ENCODE peak calls at places on chromosome 3, in seven cellular contexts. H, N, O, F, R, V and U are unnamed samples.

GRCh38 chr3:55974421-55974820 is 487.3 kb upstream of the WNT5A start:
- DNase-seq in F (no peak), R (no peak), O (no peak), N (no peak), H (no peak), V (no peak), U (no peak)

GRCh38 chr3:195548046-195548445 is 4.9 kb upstream of the PPP1R2 start:
- DNase-seq in R (no peak), N (no peak), F (no peak), V (no peak), O (no peak), H (no peak), U (no peak)

GRCh38 chr3:168165390-168166269 is 69.9 kb upstream of the GOLIM4 start:
- DNase-seq in O (no peak), R (peak; percentile 31), H (peak; percentile 47), N (peak; percentile 68), F (peak; percentile 50), V (peak; percentile 46), U (no peak)

GRCh38 chr3:48716508-48716981 is 476 bp downstream of the IP6K2 start:
- DNase-seq in N (peak; percentile 35), V (no peak), R (no peak), F (no peak), H (no peak), O (peak; percentile 38), U (no peak)

GRCh38 chr3:143306419-143306818 is 186.8 kb downstream of the CHST2 start:
- DNase-seq in O (no peak), F (no peak), H (no peak), R (no peak), N (peak; percentile 69), V (no peak), U (no peak)

GRCh38 chr3:101725192-101725889 is 927 bp downstream of the CEP97 start:
- DNase-seq in N (peak; percentile 35), F (peak; percentile 51), H (no peak), O (peak; percentile 35), V (no peak), R (no peak), U (no peak)

GRCh38 chr3:140756240-140757016 is 78.6 kb downstream of the TRIM42 start:
- DNase-seq in O (no peak), F (no peak), H (peak; percentile 49), V (no peak), R (no peak), N (no peak), U (no peak)

GRCh38 chr3:136772709-136773108 is 20.5 kb upstream of the STAG1 start:
- DNase-seq in H (no peak), O (no peak), N (no peak), R (no peak), F (no peak), V (no peak), U (no peak)

GRCh38 chr3:133992385-133992784 is 37.3 kb downstream of the SLCO2A1 start:
- DNase-seq in H (no peak), V (no peak), N (no peak), O (no peak), F (no peak), R (no peak), U (no peak)

GRCh38 chr3:111924283-111924682 is 54.5 kb upstream of the ABHD10 start:
- DNase-seq in V (peak; percentile 77), O (peak; percentile 81), N (peak; percentile 39), F (no peak), R (peak; percentile 26), H (no peak), U (peak; percentile 13)

GRCh38 chr3:150242220-150242938 is 165.7 kb upstream of the TSC22D2 start:
- DNase-seq in R (no peak), H (no peak), N (no peak), O (no peak), V (no peak), F (no peak), U (no peak)

DNA sequence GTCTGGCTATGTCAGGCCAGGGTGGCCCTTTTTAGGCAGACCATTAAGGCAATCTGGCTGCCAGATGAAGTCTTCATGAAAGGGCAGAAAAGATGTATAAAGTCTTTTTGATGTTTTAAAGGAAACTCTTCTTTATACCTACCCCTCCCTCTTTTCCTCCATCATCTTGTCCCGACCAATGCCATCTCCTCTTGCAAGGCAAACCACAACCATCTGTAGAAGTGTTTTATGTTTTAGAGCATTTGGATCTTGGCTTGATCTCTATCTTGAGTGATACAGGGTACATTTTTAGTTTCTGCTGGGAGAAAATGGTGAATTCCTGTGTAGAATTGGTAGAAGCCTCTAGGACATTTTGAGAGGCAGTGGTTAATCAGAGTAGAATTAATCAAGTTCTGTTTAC is 259.2 kb downstream of the LSAMP start:
- DNase-seq in N (no peak), R (no peak), F (no peak), O (no peak), H (no peak), V (no peak), U (no peak)
- TF ChIP-seq POLR2A in N (no peak), R (no peak), F (no peak), O (no peak), H (no peak), V (no peak), U (no peak)

DNA sequence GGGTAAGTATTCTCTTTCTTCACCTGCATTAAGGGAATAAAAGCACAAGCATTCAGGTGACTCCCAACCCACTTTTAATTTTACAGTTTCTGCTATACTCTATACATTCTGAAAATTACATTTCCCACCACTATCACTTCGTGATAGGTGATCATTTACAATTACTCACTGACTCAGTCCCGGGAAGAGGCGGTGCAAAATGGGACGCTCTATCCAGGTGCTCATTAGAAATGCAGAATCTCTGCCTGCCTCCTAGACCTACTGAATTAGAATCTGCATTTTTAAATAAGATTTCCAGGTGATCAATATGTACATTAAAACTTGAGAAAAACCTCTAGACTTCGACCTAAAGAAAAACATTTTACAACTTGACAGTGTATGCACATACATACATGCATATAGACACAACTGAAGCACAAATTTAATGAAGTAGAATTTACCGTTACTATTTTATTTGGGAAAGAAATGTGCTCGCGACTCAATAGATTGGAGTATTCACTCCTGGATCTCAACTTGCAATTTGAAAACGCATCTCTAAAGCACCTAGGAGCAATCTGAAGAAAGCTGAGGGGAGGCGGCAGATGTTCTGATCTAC is 598 bp upstream of the TGFBR2 start:
- DNase-seq in F (no peak), V (no peak), R (no peak), N (no peak), O (no peak), H (no peak), U (no peak)
- H3K4me1 ChIP-seq in F (no peaks in the 10 kb centered on the region), V (no peaks in the 10 kb centered on the region), R (no peaks in the 10 kb centered on the region), N (peaks cover 33% of the 10 kb centered on the region), O (peaks cover 40% of the 10 kb centered on the region), H (no peaks in the 10 kb centered on the region), U (peaks cover 28% of the 10 kb centered on the region)

DNA sequence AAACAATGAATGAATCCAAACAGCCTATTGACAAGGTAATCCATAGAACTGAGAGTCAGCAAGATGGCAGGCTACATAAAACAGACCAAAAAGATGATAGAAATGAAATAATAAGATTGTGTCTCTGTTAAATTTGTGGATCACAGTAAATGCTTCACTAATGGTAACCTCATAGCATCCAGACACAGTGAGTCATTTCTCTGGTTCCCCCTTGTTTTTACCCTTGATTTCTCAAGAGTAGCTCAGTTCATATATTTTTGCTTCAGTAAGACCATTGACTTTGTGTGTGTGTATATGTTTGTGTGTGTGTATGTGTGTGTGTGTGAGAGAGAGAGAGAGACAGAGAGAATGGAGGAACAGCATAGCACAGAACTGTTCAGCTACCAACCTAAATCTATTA is 546.9 kb downstream of the RBMS3 start:
- DNase-seq in V (no peak), R (no peak), F (no peak), O (no peak), N (no peak), H (no peak), U (no peak)
- H3K4me3 ChIP-seq in V (no peak overlapping the region), R (no peak overlapping the region), F (no peak overlapping the region), O (no peak overlapping the region), N (no peak overlapping the region), H (no peak overlapping the region), U (no peak overlapping the region)

GRCh38 chr3:42836545-42837123 is 27.4 kb downstream of the ACKR2 start:
- DNase-seq in V (no peak), O (no peak), N (no peak), H (no peak), R (no peak), F (no peak), U (no peak)
- TF ChIP-seq POLR2A in V (no peak), O (no peak), N (no peak), H (no peak), R (no peak), F (no peak), U (no peak)

GRCh38 chr3:4575413-4575812 is 82.3 kb downstream of the ITPR1 start:
- DNase-seq in R (no peak), N (no peak), H (no peak), V (no peak), F (no peak), O (no peak), U (no peak)
- H3K4me1 ChIP-seq in R (no peaks in the 10 kb centered on the region), N (no peaks in the 10 kb centered on the region), H (no peaks in the 10 kb centered on the region), V (no peaks in the 10 kb centered on the region), F (peaks cover 19% of the 10 kb centered on the region), O (peaks cover 4% of the 10 kb centered on the region), U (peaks cover 8% of the 10 kb centered on the region)

GRCh38 chr3:73542127-73542526 is 82.6 kb downstream of the PDZRN3 start:
- DNase-seq in O (no peak), F (no peak), V (peak; percentile 42), R (no peak), N (peak; percentile 50), H (no peak), U (no peak)
- H3K4me3 ChIP-seq in O (no peak overlapping the region), F (no peak overlapping the region), V (no peak overlapping the region), R (no peak overlapping the region), N (no peak overlapping the region), H (no peak overlapping the region), U (no peak overlapping the region)

DNA sequence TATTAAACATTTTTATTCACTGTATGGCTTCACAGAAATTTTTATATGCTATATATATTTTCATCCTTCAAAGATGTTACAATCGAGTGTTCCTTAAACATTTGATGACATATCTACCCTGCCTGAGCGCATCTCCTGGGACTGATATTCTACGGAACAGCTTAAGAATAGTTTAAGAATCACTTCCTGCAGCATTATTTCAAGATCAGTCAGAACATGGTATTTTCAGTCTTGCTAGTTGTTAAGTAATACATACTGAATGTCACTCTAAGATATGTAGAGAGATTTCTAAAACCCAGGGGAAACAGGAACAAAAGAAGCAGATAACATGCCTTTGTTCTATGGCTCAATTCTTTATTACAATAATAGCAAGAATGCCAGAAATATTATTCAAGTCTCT is 8.7 kb downstream of the COL8A1 start:
- DNase-seq in V (no peak), N (no peak), F (no peak), R (no peak), H (no peak), O (no peak), U (no peak)
- TF ChIP-seq POLR2A in V (no peak), N (no peak), F (no peak), R (no peak), H (no peak), O (no peak), U (no peak)

DNA sequence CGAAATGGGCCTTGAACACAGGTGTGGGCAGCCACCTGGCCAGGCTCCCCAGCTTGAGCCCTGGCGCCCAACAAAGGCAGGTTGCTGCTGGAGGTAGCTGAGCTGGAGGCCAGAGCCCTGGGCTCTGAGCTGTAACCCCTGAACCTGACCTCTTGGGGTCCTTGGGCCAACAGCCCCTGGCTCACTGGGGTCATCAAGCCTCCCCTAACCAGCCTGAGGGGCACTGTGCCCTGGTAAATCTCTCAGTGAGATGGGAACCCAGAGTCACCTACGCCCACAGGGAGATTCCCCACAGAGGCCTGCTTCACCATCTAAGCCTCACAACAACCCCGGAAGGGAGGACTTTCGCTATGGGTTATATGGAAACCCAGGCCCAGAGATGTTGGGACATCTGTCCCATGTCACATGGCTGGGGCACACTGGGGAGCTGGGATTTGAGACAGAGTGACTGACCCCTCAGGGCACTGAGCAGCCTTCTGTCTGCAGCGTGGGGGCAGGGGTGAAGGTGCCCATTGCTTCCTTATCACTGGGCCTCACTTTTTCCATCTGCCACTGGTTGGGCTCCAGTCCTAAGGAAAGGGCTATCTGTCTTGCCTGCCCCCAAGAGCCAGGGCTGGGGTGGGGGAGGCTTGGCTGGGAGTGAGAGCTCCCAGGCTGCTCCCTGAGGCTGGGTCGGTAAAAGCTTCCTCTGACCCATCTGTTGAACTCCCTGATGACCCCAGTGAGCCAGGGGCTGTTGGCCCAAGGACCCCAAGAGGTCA is 59.1 kb downstream of the IQSEC1 start:
- DNase-seq in H (no peak), V (no peak), F (no peak), N (no peak), R (no peak), O (no peak), U (no peak)
- H3K4me1 ChIP-seq in H (peaks cover 96% of the 10 kb centered on the region), V (no peaks in the 10 kb centered on the region), F (no peaks in the 10 kb centered on the region), N (peaks cover 13% of the 10 kb centered on the region), R (no peaks in the 10 kb centered on the region), O (peaks cover 39% of the 10 kb centered on the region), U (peaks cover 92% of the 10 kb centered on the region)